ENCODE peak calls at places on chromosomes 13 and 19, in five cellular contexts. G is endodermal cell, J is gastrocnemius medialis, O is transverse colon, K is thyroid gland. U is an unnamed sample.
A peak's percentile ranks its signal among the peaks of the same experiment; 100 is the strongest.

GRCh38 chr13:44848956-44849748 is 140.1 kb downstream of the NUFIP1 start:
- DNase-seq in G (no peak), J (peak; percentile 32), O (no peak), K (peak; percentile 76), U (no peak)

GRCh38 chr19:46932346-46932745 is 71.5 kb downstream of the ARHGAP35 start:
- DNase-seq in G (no peak), J (no peak), O (no peak), K (peak; percentile 46), U (no peak)

GRCh38 chr19:37334179-37335071 is 36.5 kb upstream of the ZNF527 start:
- DNase-seq in G (peak; percentile 97), J (peak; percentile 87), O (peak; percentile 92), K (peak; percentile 94), U (peak; percentile 95)

GRCh38 chr13:24984134-24984533 is 111.8 kb upstream of the PABPC3 start:
- DNase-seq in G (no peak), J (no peak), O (no peak), K (no peak), U (no peak)

GRCh38 chr13:52851153-52851962 is 2.9 kb upstream of the PCDH8 start:
- DNase-seq in G (peak; percentile 91), J (no peak), O (peak; percentile 40), K (peak; percentile 67), U (peak; percentile 97)

GRCh38 chr13:36814465-36814864 is 4.6 kb upstream of the RFXAP start:
- DNase-seq in G (no peak), J (no peak), O (no peak), K (no peak), U (no peak)

GRCh38 chr19:58544591-58545285 is 874 bp downstream of the TRIM28 start:
- DNase-seq in G (no peak), J (no peak), O (no peak), K (peak; percentile 43), U (peak; percentile 90)

GRCh38 chr13:112638157-112638750 is 50.3 kb upstream of the TUBGCP3 start:
- DNase-seq in G (peak; percentile 64), J (no peak), O (no peak), K (no peak), U (no peak)

GRCh38 chr19:49861127-49861526 is 6.2 kb downstream of the PNKP start:
- DNase-seq in G (peak; percentile 77), J (no peak), O (peak; percentile 67), K (no peak), U (no peak)

GRCh38 chr19:56751078-56751489 is 79.5 kb upstream of the ZNF835 start:
- DNase-seq in G (no peak), J (no peak), O (no peak), K (peak; percentile 41), U (no peak)

GRCh38 chr19:14182481-14182880 is 23.5 kb downstream of the ADGRL1 start:
- DNase-seq in G (no peak), J (no peak), O (no peak), K (no peak), U (no peak)

GRCh38 chr19:13959962-13960862 is 7.9 kb downstream of the DCAF15 start:
- DNase-seq in G (peak; percentile 80), J (no peak), O (no peak), K (no peak), U (peak; percentile 30)

GRCh38 chr13:40271931-40272775 is 394.3 kb downstream of the FOXO1 start:
- DNase-seq in G (peak; percentile 57), J (peak; percentile 64), O (peak; percentile 38), K (peak; percentile 78), U (no peak)

GRCh38 chr13:38530492-38530891 is 156.4 kb upstream of the FREM2 start:
- DNase-seq in G (no peak), J (no peak), O (no peak), K (no peak), U (no peak)

GRCh38 chr13:50078512-50079277 is 63.5 kb downstream of the KCNRG start:
- DNase-seq in G (no peak), J (no peak), O (no peak), K (no peak), U (no peak)

GRCh38 chr13:29384466-29384865 is 211.0 kb downstream of the SLC7A1 start:
- DNase-seq in G (no peak), J (no peak), O (no peak), K (no peak), U (no peak)

GRCh38 chr13:83221813-83222241 is 660.4 kb downstream of the SLITRK1 start:
- DNase-seq in G (no peak), J (no peak), O (no peak), K (no peak), U (no peak)

GRCh38 chr13:88895261-88895941 is 1224.2 kb downstream of the SLITRK5 start:
- DNase-seq in G (no peak), J (no peak), O (no peak), K (no peak), U (no peak)

GRCh38 chr13:96817336-96817941 is 176.8 kb downstream of the OXGR1 start:
- DNase-seq in G (no peak), J (no peak), O (no peak), K (no peak), U (peak; percentile 55)

GRCh38 chr19:45901432-45901903 is 945 bp downstream of the MYPOP start:
- DNase-seq in G (peak; percentile 73), J (no peak), O (peak; percentile 48), K (peak; percentile 35), U (peak; percentile 62)

GRCh38 chr19:15418588-15419412 is at the start of gene AKAP8L:
- DNase-seq in G (peak; percentile 100), J (peak; percentile 100), O (peak; percentile 99), K (peak; percentile 99), U (peak; percentile 99)
- TF ChIP-seq CTCF in G (peak; percentile 86), J (peak; percentile 64), O (peak; percentile 58), K (no peak), U (peak; percentile 76)

GRCh38 chr13:100645382-100645781 is 29.2 kb downstream of the TMTC4 start:
- DNase-seq in G (no peak), J (no peak), O (no peak), K (peak; percentile 89), U (no peak)
- H3K9me3 ChIP-seq in G (no peaks in the 10 kb centered on the region), J (no peaks in the 10 kb centered on the region), O (no peaks in the 10 kb centered on the region), K (no peaks in the 10 kb centered on the region), U (no peaks in the 10 kb centered on the region)

GRCh38 chr13:98580420-98580819 is 3.5 kb upstream of the STK24 start:
- DNase-seq in G (no peak), J (no peak), O (no peak), K (no peak), U (no peak)

GRCh38 chr13:98584668-98585397 is 7.9 kb upstream of the STK24 start:
- DNase-seq in G (no peak), J (no peak), O (no peak), K (peak; percentile 37), U (no peak)

GRCh38 chr13:98581377-98581776 is 4.5 kb upstream of the STK24 start:
- DNase-seq in G (no peak), J (no peak), O (no peak), K (no peak), U (no peak)

GRCh38 chr13:98582947-98583346 is 6.0 kb upstream of the STK24 start:
- DNase-seq in G (no peak), J (no peak), O (no peak), K (no peak), U (no peak)

DNA sequence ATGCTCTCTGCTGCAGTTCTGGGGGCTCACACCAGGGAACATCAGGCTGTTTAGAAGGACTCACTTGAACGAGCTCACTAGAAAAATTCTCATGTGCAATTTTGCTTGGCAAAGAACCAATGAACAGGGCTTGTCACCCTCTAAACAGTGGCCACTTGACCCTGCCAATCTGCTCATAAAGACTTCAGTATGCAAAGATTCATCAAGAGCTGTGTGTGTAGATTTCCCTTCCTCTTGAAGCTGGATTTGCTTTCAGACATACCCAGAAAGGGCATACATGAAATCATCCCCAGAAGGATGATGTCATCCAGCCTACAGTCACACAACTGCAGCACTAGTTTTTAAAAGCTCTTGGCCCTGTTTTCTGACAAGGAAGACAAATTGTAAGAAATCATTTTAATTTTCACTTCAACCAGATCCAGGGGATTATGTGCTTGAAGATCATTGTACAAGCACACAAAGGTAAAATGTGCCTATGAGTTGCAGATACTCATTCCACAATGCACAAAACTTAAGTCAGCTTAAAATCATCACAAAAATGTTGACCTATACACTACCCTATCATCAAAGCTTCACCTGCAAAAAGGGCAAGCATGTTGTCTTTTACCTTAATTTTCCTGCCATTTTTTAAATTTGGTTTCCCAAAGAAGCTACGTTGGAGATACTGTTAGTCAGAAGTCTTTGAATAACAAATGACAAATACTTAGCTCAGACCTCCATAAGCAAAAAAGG is 5.2 kb upstream of the STK24 start:
- DNase-seq in G (no peak), J (no peak), O (no peak), K (peak; percentile 59), U (no peak)
- TF ChIP-seq CTCF in G (no peak), J (no peak), O (no peak), K (no peak), U (no peak)

GRCh38 chr13:19150226-19150625 is 31.4 kb downstream of the TUBA3C start:
- DNase-seq in G (no peak), J (no peak), O (no peak), K (no peak), U (no peak)
- H3K9me3 ChIP-seq in G (peaks cover 68% of the 10 kb centered on the region), J (no peaks in the 10 kb centered on the region), O (no peaks in the 10 kb centered on the region), K (no peaks in the 10 kb centered on the region), U (peaks cover 11% of the 10 kb centered on the region)

GRCh38 chr13:67192751-67193150 is 37.4 kb downstream of the PCDH9 start:
- DNase-seq in G (no peak), J (no peak), O (no peak), K (no peak), U (no peak)
- TF ChIP-seq CTCF in G (no peak), J (no peak), O (no peak), K (no peak), U (no peak)

DNA sequence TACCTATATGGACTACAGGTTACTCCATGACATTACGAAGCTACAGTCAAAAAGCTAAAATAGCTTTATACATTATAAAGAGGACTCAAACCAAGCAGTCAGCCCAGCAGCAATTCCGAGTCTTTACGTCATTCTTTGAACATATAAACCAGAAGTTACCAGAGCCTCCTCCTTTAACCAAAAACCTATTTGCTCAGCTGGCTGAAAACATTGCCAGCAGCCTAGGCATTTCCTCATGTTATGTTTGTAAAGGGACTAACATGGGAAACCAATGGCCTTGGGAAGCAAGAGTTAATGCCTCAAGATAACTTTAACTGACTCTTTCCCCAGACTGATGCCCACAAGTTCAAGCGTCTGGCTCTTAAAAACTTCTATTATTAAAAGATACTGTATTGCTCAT is 104.1 kb upstream of the ZNF492 start:
- DNase-seq in G (no peak), J (no peak), O (no peak), K (no peak), U (no peak)
- H3K9me3 ChIP-seq in G (peaks cover 75% of the 10 kb centered on the region), J (no peaks in the 10 kb centered on the region), O (peaks cover 2% of the 10 kb centered on the region), K (no peaks in the 10 kb centered on the region), U (peaks cover 23% of the 10 kb centered on the region)